ENCODE peak calls at places on chromosomes 11 and 22, in six cellular contexts. N is fibroblast of lung, W is prostate gland, U is cardiac muscle cell, Z is heart right ventricle, E is colonic mucosa. C is an unnamed sample.

GRCh38 chr22:46653596-46653995 is 33.4 kb downstream of the GRAMD4 start:
- DNase-seq in N (no peak), W (no peak), U (no peak), Z (no peak), E (no peak), C (no peak)

GRCh38 chr11:94507485-94507884 is 4.8 kb upstream of the C11orf97 start:
- DNase-seq in N (no peak), W (no peak), U (no peak), Z (no peak), E (no peak), C (no peak)

GRCh38 chr22:21778705-21779363 is 43.2 kb upstream of the YPEL1 start:
- DNase-seq in N (peak), W (no peak), U (no peak), Z (no peak), E (no peak), C (no peak)

GRCh38 chr11:100434821-100435641 is 252.1 kb upstream of the ARHGAP42 start:
- DNase-seq in N (no peak), W (no peak), U (peak), Z (no peak), E (no peak), C (no peak)

GRCh38 chr11:24820541-24820940 is 323.7 kb downstream of the LUZP2 start:
- DNase-seq in N (peak), W (no peak), U (no peak), Z (no peak), E (no peak), C (no peak)

GRCh38 chr11:121291896-121292502 is 572 bp upstream of the SC5D start:
- DNase-seq in N (no peak), W (peak), U (peak), Z (no peak), E (no peak), C (no peak)

GRCh38 chr11:134514354-134514951 is 102.4 kb upstream of the B3GAT1 start:
- DNase-seq in N (no peak), W (no peak), U (no peak), Z (no peak), E (no peak), C (no peak)

GRCh38 chr11:24683578-24683977 is 186.7 kb downstream of the LUZP2 start:
- DNase-seq in N (no peak), W (no peak), U (no peak), Z (no peak), E (no peak), C (no peak)

GRCh38 chr11:71507102-71507501 is 20.0 kb upstream of the KRTAP5-7 start:
- DNase-seq in N (no peak), W (no peak), U (no peak), Z (no peak), E (no peak), C (no peak)

GRCh38 chr11:14932447-14932846 is 39.7 kb downstream of the CALCA start:
- DNase-seq in N (no peak), W (no peak), U (no peak), Z (no peak), E (no peak), C (no peak)

GRCh38 chr22:41798736-41799135 is 1.7 kb upstream of the CCDC134 start:
- DNase-seq in N (no peak), W (no peak), U (no peak), Z (no peak), E (no peak), C (no peak)

GRCh38 chr11:8256271-8257002 is 7.2 kb downstream of the LMO1 start:
- DNase-seq in N (no peak), W (no peak), U (no peak), Z (no peak), E (no peak), C (no peak)

GRCh38 chr11:118138839-118139420 is 13.7 kb downstream of the SCN4B start:
- DNase-seq in N (no peak), W (no peak), U (no peak), Z (no peak), E (no peak), C (no peak)

GRCh38 chr11:130516868-130517505 is 68.5 kb downstream of the ADAMTS15 start:
- DNase-seq in N (no peak), W (no peak), U (no peak), Z (no peak), E (no peak), C (no peak)

GRCh38 chr11:6411594-6412031 is 7.3 kb downstream of the APBB1 start:
- DNase-seq in N (no peak), W (no peak), U (no peak), Z (no peak), E (no peak), C (no peak)

GRCh38 chr11:17551347-17552040 is 4.4 kb downstream of the OTOG start:
- DNase-seq in N (no peak), W (no peak), U (no peak), Z (no peak), E (no peak), C (no peak)

GRCh38 chr11:29293825-29294224 is 723.0 kb downstream of the KCNA4 start:
- DNase-seq in N (peak), W (no peak), U (no peak), Z (no peak), E (no peak), C (peak)

GRCh38 chr11:43830928-43831440 is 49.6 kb upstream of the ALKBH3 start:
- DNase-seq in N (peak), W (no peak), U (no peak), Z (no peak), E (no peak), C (peak)

GRCh38 chr11:94183886-94184264 is 55.2 kb downstream of the PANX1 start:
- DNase-seq in N (peak), W (peak), U (peak), Z (peak), E (peak), C (peak)

GRCh38 chr22:31626427-31627150 is 35.4 kb downstream of the PISD start:
- DNase-seq in N (no peak), W (no peak), U (no peak), Z (no peak), E (no peak), C (no peak)

GRCh38 chr11:19218801-19219460 is 17.1 kb upstream of the CSRP3 start:
- DNase-seq in N (peak), W (no peak), U (no peak), Z (peak), E (no peak), C (no peak)

GRCh38 chr22:28923826-28924732 is 40.7 kb downstream of the ZNRF3 start:
- DNase-seq in N (no peak), W (peak), U (no peak), Z (peak), E (peak), C (no peak)

GRCh38 chr11:88507771-88508557 is 170.4 kb upstream of the CTSC start:
- DNase-seq in N (no peak), W (no peak), U (peak), Z (no peak), E (no peak), C (no peak)

GRCh38 chr11:45178890-45179663 is 32.6 kb downstream of the PRDM11 start:
- DNase-seq in N (peak), W (no peak), U (no peak), Z (no peak), E (no peak), C (peak)

DNA sequence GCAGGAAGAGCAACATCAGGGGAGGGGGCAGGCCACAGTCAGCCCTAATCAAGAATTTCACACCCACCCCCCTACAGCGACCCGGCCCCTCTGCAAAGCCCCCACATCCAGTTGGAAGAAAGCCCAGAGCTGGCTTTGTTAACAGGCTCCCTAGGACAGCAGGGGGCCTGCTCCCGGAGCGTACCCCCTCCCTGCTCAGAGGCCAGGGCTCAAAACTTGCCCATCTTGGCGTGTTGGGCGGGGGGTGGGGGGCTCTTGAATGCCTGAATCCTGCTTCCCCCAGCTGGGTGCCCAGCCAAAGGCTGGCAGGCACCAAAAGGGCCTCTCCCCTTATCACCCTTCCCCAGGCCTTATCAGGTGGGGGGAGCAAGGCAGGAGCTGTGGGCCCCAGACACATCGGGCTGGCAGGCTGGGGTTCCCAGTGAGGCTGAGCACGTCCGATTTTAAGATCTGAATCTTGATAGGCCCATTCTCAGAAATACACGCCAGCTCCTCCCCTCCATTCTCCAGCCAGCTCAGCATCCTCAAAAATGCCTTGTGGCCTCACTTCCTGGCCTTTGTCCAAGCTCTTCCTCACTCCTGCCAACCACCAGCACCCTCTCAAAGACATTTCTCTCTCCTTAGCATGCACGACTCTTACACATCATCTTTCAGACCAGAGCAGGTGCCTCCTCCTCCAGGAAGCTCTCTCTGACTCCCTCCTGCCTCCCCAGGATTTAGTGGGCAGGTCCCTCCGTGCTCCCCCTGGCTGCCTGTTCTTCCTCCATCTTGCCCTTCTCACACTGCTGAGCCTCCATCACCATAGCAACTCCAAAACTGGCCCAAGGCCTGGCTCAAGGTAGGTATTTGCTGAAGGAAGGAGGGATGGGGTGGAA is 384.8 kb downstream of the MN1 start:
- DNase-seq in N (peak), W (peak), U (peak), Z (no peak), E (no peak), C (peak)
- TF ChIP-seq CTCF in N (no peak), W (no peak), U (peak), Z (no peak), E (no peak), C (no peak)

GRCh38 chr11:63737718-63738117 is 30.9 kb downstream of the ZFTA start:
- DNase-seq in N (no peak), W (no peak), U (no peak), Z (no peak), E (no peak), C (no peak)
- H3K27ac ChIP-seq in N (no peak), W (no peak), U (no peak), Z (no peak), E (no peak), C (no peak)

GRCh38 chr11:66268953-66269906 is 791 bp downstream of the RAB1B start:
- DNase-seq in N (peak), W (no peak), U (peak), Z (no peak), E (no peak), C (peak)
- TF ChIP-seq CTCF in N (peak), W (no peak), U (peak), Z (no peak), E (peak), C (no peak)

GRCh38 chr11:76654310-76654851 is 16.2 kb downstream of the LRRC32 start:
- DNase-seq in N (peak), W (no peak), U (no peak), Z (peak), E (peak), C (no peak)
- H3K27ac ChIP-seq in N (peak), W (peak), U (peak), Z (peak), E (peak), C (no peak)

DNA sequence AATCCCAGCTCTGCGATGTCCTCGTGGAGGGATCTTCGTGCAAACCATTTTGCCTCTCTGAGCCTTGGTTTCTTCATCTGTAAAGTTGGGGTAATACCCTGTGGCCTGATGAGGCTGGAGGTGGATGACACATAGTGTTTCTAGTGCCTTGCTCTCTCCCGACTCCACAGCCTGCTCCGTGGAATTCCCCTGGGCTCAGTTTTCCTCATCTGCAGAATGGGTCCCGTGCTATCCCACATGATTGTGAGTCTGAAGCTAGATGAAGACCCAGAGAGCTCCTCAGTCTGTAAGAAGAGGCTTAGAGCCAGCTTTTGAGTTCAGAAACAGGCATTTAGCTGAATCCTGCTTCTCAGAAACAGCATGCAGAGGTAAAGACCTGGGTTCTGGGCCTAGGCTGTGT is 32.7 kb downstream of the DAGLA start:
- DNase-seq in N (no peak), W (no peak), U (no peak), Z (no peak), E (no peak), C (no peak)
- TF ChIP-seq CTCF in N (no peak), W (no peak), U (no peak), Z (no peak), E (no peak), C (no peak)

GRCh38 chr22:24390156-24390555 is 37.2 kb upstream of the ADORA2A start:
- DNase-seq in N (no peak), W (no peak), U (no peak), Z (no peak), E (no peak), C (no peak)
- H3K27ac ChIP-seq in N (no peak), W (no peak), U (no peak), Z (peak), E (no peak), C (no peak)